ENCODE peak calls at places on chromosomes 11 and 22, in nine cellular contexts. F, K, Q, N, B, H, I, X and L are unnamed samples.

GRCh38 chr11:74380746-74381439 is 17.3 kb downstream of the PGM2L1 start:
- DNase-seq in N (no peak), Q (no peak), B (peak), F (no peak), H (peak), X (no peak), K (peak), I (peak), L (no peak)

GRCh38 chr22:31556627-31557203 is 60.4 kb downstream of the SFI1 start:
- DNase-seq in F (peak), X (peak), N (no peak), I (peak), B (peak), Q (no peak), H (no peak), K (peak), L (peak)

GRCh38 chr11:132032555-132032954 is 662.1 kb downstream of the NTM start:
- DNase-seq in K (no peak), Q (no peak), I (peak), N (no peak), B (peak), X (peak), F (no peak), H (no peak), L (no peak)

GRCh38 chr11:10454902-10455631 is at the start of gene AMPD3:
- DNase-seq in H (no peak), Q (no peak), I (peak), N (no peak), K (peak), F (no peak), B (peak), X (peak), L (peak)

GRCh38 chr22:17368144-17368726 is 1.0 kb upstream of the CECR2 start:
- DNase-seq in X (no peak), Q (no peak), K (no peak), F (no peak), B (no peak), I (no peak), H (no peak), N (no peak), L (no peak)

GRCh38 chr11:9565822-9566560 is 7.5 kb upstream of the WEE1 start:
- DNase-seq in H (peak), K (peak), I (peak), Q (no peak), F (peak), N (no peak), X (peak), B (peak), L (peak)

GRCh38 chr11:44484211-44484610 is 81.3 kb upstream of the CD82 start:
- DNase-seq in Q (no peak), I (peak), K (peak), H (no peak), X (peak), N (no peak), F (no peak), B (no peak), L (peak)

GRCh38 chr11:4090258-4090657 is 4.3 kb upstream of the RRM1 start:
- DNase-seq in K (no peak), N (no peak), F (no peak), I (no peak), B (no peak), H (no peak), Q (no peak), X (no peak), L (no peak)

GRCh38 chr11:121131656-121132055 is 30.6 kb downstream of the TECTA start:
- DNase-seq in Q (no peak), N (no peak), I (no peak), X (no peak), B (no peak), K (no peak), F (no peak), H (no peak), L (no peak)

GRCh38 chr22:44645083-44645482 is 56.9 kb upstream of the PRR5 start:
- DNase-seq in H (no peak), B (no peak), N (no peak), Q (no peak), X (no peak), K (no peak), I (no peak), F (no peak), L (no peak)

GRCh38 chr11:2884424-2884815 is 1.2 kb downstream of the CDKN1C start:
- DNase-seq in X (peak), N (no peak), F (no peak), B (no peak), H (no peak), K (peak), Q (no peak), I (no peak), L (peak)

GRCh38 chr11:75230621-75231020 is 10.0 kb upstream of the TPBGL start:
- DNase-seq in F (no peak), Q (no peak), K (no peak), X (no peak), N (no peak), H (no peak), I (no peak), B (no peak), L (no peak)

GRCh38 chr11:75762158-75762557 is 6.4 kb upstream of the DGAT2 start:
- DNase-seq in Q (no peak), I (no peak), N (no peak), H (no peak), F (no peak), B (no peak), K (no peak), X (no peak), L (no peak)

GRCh38 chr11:45924036-45924915 is 1.8 kb downstream of the LARGE2 start:
- DNase-seq in H (no peak), I (no peak), K (no peak), F (no peak), Q (no peak), B (no peak), N (no peak), X (no peak), L (no peak)

GRCh38 chr11:105937331-105937730 is 84.7 kb downstream of the MSANTD4 start:
- DNase-seq in H (no peak), N (no peak), B (peak), F (no peak), I (peak), K (no peak), Q (no peak), X (peak), L (peak)

GRCh38 chr11:113873241-113873626 is 2.1 kb downstream of the USP28 start:
- DNase-seq in B (peak), F (no peak), H (no peak), I (no peak), X (no peak), K (no peak), Q (no peak), N (no peak), L (peak)

GRCh38 chr11:111302298-111302697 is 4.0 kb downstream of the POU2AF3 start:
- DNase-seq in F (no peak), H (peak), K (no peak), I (no peak), Q (no peak), N (no peak), X (no peak), B (no peak), L (no peak)

GRCh38 chr11:88332851-88333250 is 4.7 kb downstream of the CTSC start:
- DNase-seq in X (peak), K (no peak), Q (no peak), F (no peak), H (no peak), B (no peak), I (peak), N (no peak), L (no peak)